ENCODE peak calls at places on chromosomes 13 and 19, in six cellular contexts. I, C, J, W, D and S are unnamed samples.

GRCh38 chr19:13842294-13843103 is 34.4 kb upstream of the NANOS3 start:
- DNase-seq in D (peak; percentile 79), W (peak; percentile 70), I (peak; percentile 72), C (no peak), J (peak; percentile 91), S (peak; percentile 86)

GRCh38 chr19:32469796-32470195 is 64.2 kb downstream of the DPY19L3 start:
- DNase-seq in D (peak; percentile 3), W (no peak), I (no peak), C (peak; percentile 1), J (no peak), S (peak; percentile 66)

GRCh38 chr19:45567609-45568008 is 17.0 kb downstream of the OPA3 start:
- DNase-seq in D (no peak), C (no peak), W (no peak), I (no peak), J (no peak), S (no peak)

GRCh38 chr19:50658438-50659317 is 9.4 kb downstream of the C19orf81 start:
- DNase-seq in J (peak; percentile 23), W (no peak), I (peak; percentile 96), C (peak; percentile 29), D (peak; percentile 49), S (peak; percentile 86)

GRCh38 chr19:41219924-41220567 is 1.0 kb downstream of the AXL start:
- DNase-seq in I (peak; percentile 19), W (peak; percentile 49), C (peak; percentile 41), J (peak; percentile 62), D (peak; percentile 76), S (peak; percentile 81)

GRCh38 chr13:33204130-33204927 is 81.2 kb downstream of the STARD13 start:
- DNase-seq in J (peak; percentile 90), D (peak; percentile 98), I (no peak), C (peak; percentile 83), W (peak; percentile 36), S (peak; percentile 94)

GRCh38 chr19:35620001-35620400 is 7.5 kb downstream of the HAUS5 start:
- DNase-seq in D (no peak), J (no peak), C (no peak), W (no peak), I (no peak), S (no peak)

GRCh38 chr13:30388401-30389283 is 33.7 kb upstream of the UBE2L5 start:
- DNase-seq in C (no peak), D (peak; percentile 82), W (no peak), I (no peak), J (peak; percentile 48), S (peak; percentile 91)

GRCh38 chr13:113359556-113359955 is 4.4 kb downstream of the GRTP1 start:
- DNase-seq in C (no peak), I (no peak), W (no peak), J (no peak), D (no peak), S (no peak)

GRCh38 chr13:97030705-97031452 is 36.6 kb upstream of the OXGR1 start:
- DNase-seq in I (peak; percentile 36), W (no peak), D (peak; percentile 54), J (no peak), C (peak; percentile 67), S (peak; percentile 72)

GRCh38 chr19:11164879-11165406 is 9.4 kb upstream of the SPC24 start:
- DNase-seq in D (peak; percentile 97), C (no peak), W (no peak), I (no peak), J (peak; percentile 96), S (peak; percentile 94)

GRCh38 chr19:13069415-13070369 is 33.0 kb downstream of the LYL1 start:
- DNase-seq in W (no peak), D (no peak), J (no peak), I (no peak), C (no peak), S (no peak)

GRCh38 chr19:43699506-43700367 is 16.1 kb upstream of the IRGC start:
- DNase-seq in C (peak; percentile 11), I (peak; percentile 48), J (no peak), D (no peak), W (no peak), S (peak; percentile 52)

GRCh38 chr19:19900124-19900523 is 622 bp upstream of the ZNF93 start:
- DNase-seq in I (peak; percentile 15), W (no peak), D (peak; percentile 80), J (no peak), C (peak; percentile 66), S (peak; percentile 75)

GRCh38 chr19:12098040-12098439 is 33.5 kb downstream of the ZNF844 start:
- DNase-seq in W (no peak), J (no peak), C (no peak), D (no peak), I (no peak), S (no peak)

GRCh38 chr19:991174-991931 is 7.2 kb downstream of the WDR18 start:
- DNase-seq in W (no peak), D (peak; percentile 52), I (peak; percentile 13), C (peak; percentile 22), J (no peak), S (peak; percentile 75)

GRCh38 chr13:112254061-112254818 is 121.9 kb upstream of the SPACA7 start:
- DNase-seq in C (no peak), J (no peak), I (no peak), D (no peak), W (no peak), S (no peak)

GRCh38 chr13:102999498-102999897 is 66.7 kb downstream of the SLC10A2 start:
- DNase-seq in C (no peak), I (no peak), J (no peak), D (no peak), W (no peak), S (no peak)

GRCh38 chr13:33123066-33123940 is 107.1 kb downstream of the KL start:
- DNase-seq in J (no peak), W (no peak), D (peak; percentile 34), I (peak; percentile 45), C (no peak), S (peak; percentile 44)

GRCh38 chr19:53908933-53909415 is at the start of gene CACNG7:
- DNase-seq in C (no peak), D (no peak), I (no peak), W (no peak), J (no peak), S (no peak)

GRCh38 chr19:55681131-55682087 is 6.4 kb downstream of the EPN1 start:
- DNase-seq in I (no peak), C (no peak), W (no peak), D (peak; percentile 15), J (no peak), S (peak; percentile 60)

GRCh38 chr13:101949681-101950080 is 452.2 kb downstream of the FGF14 start:
- DNase-seq in I (no peak), C (no peak), D (no peak), W (no peak), J (no peak), S (no peak)

GRCh38 chr13:96223231-96223630 is 133.3 kb downstream of the HS6ST3 start:
- DNase-seq in W (no peak), J (no peak), D (no peak), C (no peak), I (no peak), S (no peak)

GRCh38 chr19:49556412-49557398 is 23.7 kb downstream of the NOSIP start:
- DNase-seq in J (no peak), C (no peak), W (no peak), I (peak; percentile 11), D (no peak), S (no peak)

GRCh38 chr13:28527629-28528028 is 32.7 kb upstream of the FLT1 start:
- DNase-seq in D (no peak), I (no peak), W (no peak), C (no peak), J (no peak), S (no peak)

GRCh38 chr13:23723463-23723862 is 153.3 kb downstream of the TNFRSF19 start:
- DNase-seq in C (no peak), J (peak; percentile 30), D (peak; percentile 68), W (no peak), I (no peak), S (peak; percentile 75)

GRCh38 chr19:36436531-36436930 is 18.1 kb upstream of the ZFP82 start:
- DNase-seq in C (peak; percentile 2), W (no peak), I (peak; percentile 13), D (no peak), J (no peak), S (peak; percentile 28)

DNA sequence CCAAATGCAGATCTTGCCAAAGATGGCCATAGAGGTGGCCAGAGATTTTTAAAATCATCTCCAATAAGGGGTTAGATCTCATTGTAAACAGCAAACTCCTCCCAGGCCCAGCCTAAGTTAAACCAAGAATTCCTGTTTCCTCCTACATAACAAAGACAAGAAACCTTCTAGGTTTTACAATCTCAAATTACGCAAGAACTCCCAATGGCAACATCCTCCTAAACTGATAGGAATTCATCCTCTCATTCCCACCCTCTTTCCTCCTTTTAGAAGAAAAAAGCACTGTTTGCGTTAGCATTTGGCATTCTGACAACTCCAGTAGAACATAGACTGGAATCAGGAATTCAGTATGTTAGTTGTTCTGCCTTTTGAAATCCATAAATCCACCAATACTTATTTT is 14.6 kb downstream of the PROSER1 start:
- DNase-seq in D (peak; percentile 13), C (no peak), W (no peak), I (no peak), J (no peak), S (peak; percentile 5)
- H3K4me3 ChIP-seq in D (no peak overlapping the region), C (no peak overlapping the region), W (no peak overlapping the region), I (no peak overlapping the region), J (no peak overlapping the region), S (no peak overlapping the region)

GRCh38 chr19:15288146-15288963 is 44.0 kb downstream of the BRD4 start:
- DNase-seq in I (no peak), C (no peak), D (peak; percentile 70), J (no peak), W (no peak), S (peak; percentile 66)
- H3K4me3 ChIP-seq in I (no peak overlapping the region), C (no peak overlapping the region), D (peak overlapping the region; percentile 4), J (no peak overlapping the region), W (no peak overlapping the region), S (no peak overlapping the region)

GRCh38 chr19:5470264-5470671 is 15.1 kb downstream of the ZNRF4 start:
- DNase-seq in C (no peak), W (no peak), J (no peak), D (no peak), I (no peak), S (no peak)
- H3K4me3 ChIP-seq in C (no peak overlapping the region), W (no peak overlapping the region), J (no peak overlapping the region), D (no peak overlapping the region), I (no peak overlapping the region), S (no peak overlapping the region)

DNA sequence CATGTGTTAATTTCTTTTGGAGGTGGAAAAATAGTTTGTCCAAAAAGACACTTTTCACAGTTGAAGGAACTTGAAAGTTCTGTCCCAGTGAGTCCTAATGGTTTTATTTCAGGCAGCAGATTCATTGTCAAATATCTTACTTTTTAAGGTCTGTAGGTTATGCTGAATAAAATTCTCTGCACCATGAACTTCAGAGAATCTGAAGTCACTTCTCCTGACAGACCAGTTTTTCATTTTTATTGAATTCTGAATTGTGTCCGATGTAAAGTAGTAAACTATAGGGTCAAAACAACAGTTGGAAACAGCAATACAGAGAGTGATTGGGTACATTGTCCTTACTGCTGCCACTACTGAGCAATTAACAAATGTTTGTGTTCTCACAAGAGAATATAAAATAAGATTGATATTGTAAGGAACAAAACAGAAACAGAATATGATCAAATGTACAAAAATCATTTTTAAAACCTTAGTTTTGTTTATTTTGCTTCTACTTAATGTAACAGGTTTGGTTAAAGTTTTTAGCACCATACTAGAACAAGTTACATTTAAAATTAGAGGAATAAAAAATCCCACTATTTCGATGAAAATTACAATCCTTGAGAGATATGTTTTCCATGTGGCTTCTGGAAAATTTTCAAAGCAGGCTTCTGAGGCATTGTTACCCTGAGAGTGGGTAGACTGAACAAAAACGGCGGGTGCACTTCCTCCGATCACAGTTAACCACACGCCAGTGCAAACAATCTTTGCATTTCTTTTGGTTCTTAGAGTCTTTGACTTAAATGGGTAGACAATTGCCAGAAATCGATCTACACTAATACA is 1.4 kb downstream of the LPAR6 start:
- DNase-seq in C (no peak), I (no peak), J (no peak), W (no peak), D (no peak), S (peak; percentile 48)
- H3K4me3 ChIP-seq in C (peak overlapping the region; percentile 63), I (peak overlapping the region; percentile 10), J (peak overlapping the region; percentile 49), W (peak overlapping the region; percentile 71), D (peak overlapping the region; percentile 66), S (peak overlapping the region; percentile 84)